ENCODE peak calls at places on chromosomes 13 and 19, in eight cellular contexts. One of them, this sample, is unnamed.

GRCh38 chr13:67130444-67130843 is 99.7 kb downstream of the PCDH9 start:
- DNase-seq in cardiac muscle cell: no peak
- DNase-seq in effector CD4-positive, alpha-beta T cell: no peak
- DNase-seq in left lung: no peak
- DNase-seq in effector memory CD4-positive, alpha-beta T cell: no peak
- DNase-seq in HuH-7: no peak
- DNase-seq in neuronal stem cell: no peak
- DNase-seq in heart left ventricle: no peak
- DNase-seq in this sample: no peak

GRCh38 chr13:63291701-63292100 is 1876.1 kb upstream of the PCDH20 start:
- DNase-seq in cardiac muscle cell: no peak
- DNase-seq in effector CD4-positive, alpha-beta T cell: no peak
- DNase-seq in left lung: no peak
- DNase-seq in effector memory CD4-positive, alpha-beta T cell: no peak
- DNase-seq in HuH-7: no peak
- DNase-seq in neuronal stem cell: no peak
- DNase-seq in heart left ventricle: no peak
- DNase-seq in this sample: no peak

GRCh38 chr19:50777830-50778303 is 7.6 kb downstream of the GPR32 start:
- DNase-seq in cardiac muscle cell: peak; percentile 42
- DNase-seq in effector CD4-positive, alpha-beta T cell: no peak
- DNase-seq in left lung: no peak
- DNase-seq in effector memory CD4-positive, alpha-beta T cell: no peak
- DNase-seq in HuH-7: no peak
- DNase-seq in neuronal stem cell: no peak
- DNase-seq in heart left ventricle: no peak
- DNase-seq in this sample: no peak

GRCh38 chr13:94546071-94546839 is 49.7 kb downstream of the TGDS start:
- DNase-seq in cardiac muscle cell: no peak
- DNase-seq in effector CD4-positive, alpha-beta T cell: no peak
- DNase-seq in left lung: no peak
- DNase-seq in effector memory CD4-positive, alpha-beta T cell: no peak
- DNase-seq in HuH-7: no peak
- DNase-seq in neuronal stem cell: no peak
- DNase-seq in heart left ventricle: no peak
- DNase-seq in this sample: no peak

GRCh38 chr19:11435057-11435832 is at the start of the genes ODAD3 and PRKCSH:
- DNase-seq in cardiac muscle cell: peak; percentile 100
- DNase-seq in effector CD4-positive, alpha-beta T cell: peak; percentile 95
- DNase-seq in left lung: peak; percentile 99
- DNase-seq in effector memory CD4-positive, alpha-beta T cell: peak; percentile 98
- DNase-seq in HuH-7: peak; percentile 95
- DNase-seq in neuronal stem cell: peak; percentile 99
- DNase-seq in heart left ventricle: peak; percentile 99
- DNase-seq in this sample: peak; percentile 100

GRCh38 chr19:48530044-48530720 is 18.5 kb upstream of the LMTK3 start:
- DNase-seq in cardiac muscle cell: no peak
- DNase-seq in effector CD4-positive, alpha-beta T cell: no peak
- DNase-seq in left lung: no peak
- DNase-seq in effector memory CD4-positive, alpha-beta T cell: no peak
- DNase-seq in HuH-7: no peak
- DNase-seq in neuronal stem cell: no peak
- DNase-seq in heart left ventricle: peak; percentile 13
- DNase-seq in this sample: no peak

GRCh38 chr19:51082641-51083040 is at the start of gene KLK14:
- DNase-seq in cardiac muscle cell: no peak
- DNase-seq in effector CD4-positive, alpha-beta T cell: no peak
- DNase-seq in left lung: no peak
- DNase-seq in effector memory CD4-positive, alpha-beta T cell: no peak
- DNase-seq in HuH-7: no peak
- DNase-seq in neuronal stem cell: no peak
- DNase-seq in heart left ventricle: no peak
- DNase-seq in this sample: no peak

GRCh38 chr13:51727634-51728274 is 76.2 kb downstream of the DHRS12 start:
- DNase-seq in cardiac muscle cell: peak; percentile 14
- DNase-seq in effector CD4-positive, alpha-beta T cell: no peak
- DNase-seq in left lung: no peak
- DNase-seq in effector memory CD4-positive, alpha-beta T cell: no peak
- DNase-seq in HuH-7: no peak
- DNase-seq in neuronal stem cell: no peak
- DNase-seq in heart left ventricle: no peak
- DNase-seq in this sample: no peak

GRCh38 chr19:47377208-47377701 is 28.1 kb downstream of the DHX34 start:
- DNase-seq in cardiac muscle cell: no peak
- DNase-seq in effector CD4-positive, alpha-beta T cell: no peak
- DNase-seq in left lung: no peak
- DNase-seq in effector memory CD4-positive, alpha-beta T cell: no peak
- DNase-seq in HuH-7: no peak
- DNase-seq in neuronal stem cell: no peak
- DNase-seq in heart left ventricle: peak; percentile 88
- DNase-seq in this sample: no peak

GRCh38 chr19:35044317-35045117 is 3.0 kb downstream of the HPN start:
- DNase-seq in cardiac muscle cell: peak; percentile 66
- DNase-seq in effector CD4-positive, alpha-beta T cell: peak; percentile 51
- DNase-seq in left lung: no peak
- DNase-seq in effector memory CD4-positive, alpha-beta T cell: peak; percentile 54
- DNase-seq in HuH-7: peak; percentile 84
- DNase-seq in neuronal stem cell: peak; percentile 68
- DNase-seq in heart left ventricle: no peak
- DNase-seq in this sample: peak; percentile 51

GRCh38 chr13:22915442-22916082 is 265.2 kb upstream of the SGCG start:
- DNase-seq in cardiac muscle cell: peak; percentile 71
- DNase-seq in effector CD4-positive, alpha-beta T cell: no peak
- DNase-seq in left lung: no peak
- DNase-seq in effector memory CD4-positive, alpha-beta T cell: no peak
- DNase-seq in HuH-7: peak; percentile 13
- DNase-seq in neuronal stem cell: peak; percentile 52
- DNase-seq in heart left ventricle: peak; percentile 72
- DNase-seq in this sample: no peak

GRCh38 chr13:46577656-46578589 is 25.0 kb downstream of the LRCH1 start:
- DNase-seq in cardiac muscle cell: no peak
- DNase-seq in effector CD4-positive, alpha-beta T cell: no peak
- DNase-seq in left lung: no peak
- DNase-seq in effector memory CD4-positive, alpha-beta T cell: no peak
- DNase-seq in HuH-7: no peak
- DNase-seq in neuronal stem cell: no peak
- DNase-seq in heart left ventricle: no peak
- DNase-seq in this sample: no peak